ENCODE peak calls at places on chromosomes 2 and 18, in five cellular contexts. C, P, I, S and F are unnamed samples.

GRCh38 chr2:239991689-239992314 is 33.3 kb downstream of the NDUFA10 start:
- DNase-seq in C (peak), P (no peak), I (peak), S (peak), F (no peak)

GRCh38 chr2:20235655-20236302 is 10.8 kb upstream of the SDC1 start:
- DNase-seq in C (no peak), P (no peak), I (no peak), S (peak), F (no peak)

GRCh38 chr2:71944183-71944550 is 203.5 kb downstream of the CYP26B1 start:
- DNase-seq in C (no peak), P (no peak), I (no peak), S (no peak), F (no peak)

GRCh38 chr18:13756671-13757070 is 30.2 kb downstream of the RNMT start:
- DNase-seq in C (no peak), P (no peak), I (no peak), S (peak), F (no peak)

GRCh38 chr2:118954297-118955060 is 12.5 kb downstream of the MARCO start:
- DNase-seq in C (no peak), P (no peak), I (no peak), S (peak), F (no peak)

GRCh38 chr2:235146206-235146605 is 194.4 kb downstream of the SH3BP4 start:
- DNase-seq in C (no peak), P (no peak), I (no peak), S (no peak), F (no peak)

GRCh38 chr2:219968685-219969345 is 341.4 kb downstream of the SLC4A3 start:
- DNase-seq in C (no peak), P (no peak), I (peak), S (peak), F (no peak)

GRCh38 chr2:191677091-191677645 is 768 bp upstream of the NABP1 start:
- DNase-seq in C (peak), P (peak), I (peak), S (peak), F (no peak)

GRCh38 chr18:62596145-62597005 is 73.5 kb downstream of the ZCCHC2 start:
- DNase-seq in C (peak), P (no peak), I (peak), S (peak), F (no peak)

GRCh38 chr2:26640781-26641564 is at the start of gene CIB4:
- DNase-seq in C (no peak), P (no peak), I (no peak), S (peak), F (no peak)

GRCh38 chr2:11073251-11073650 is 82.0 kb upstream of the SLC66A3 start:
- DNase-seq in C (peak), P (no peak), I (peak), S (peak), F (no peak)

GRCh38 chr2:11090158-11090557 is 65.1 kb upstream of the SLC66A3 start:
- DNase-seq in C (no peak), P (no peak), I (no peak), S (no peak), F (no peak)

GRCh38 chr2:216465580-216466197 is 33.0 kb upstream of the RPL37A start:
- DNase-seq in C (peak), P (no peak), I (no peak), S (no peak), F (no peak)

GRCh38 chr2:48589170-48589767 is 28.4 kb upstream of the GTF2A1L start:
- DNase-seq in C (no peak), P (no peak), I (peak), S (peak), F (peak)

GRCh38 chr2:173076557-173077345 is 1.1 kb downstream of the MAP3K20 start:
- DNase-seq in C (no peak), P (no peak), I (peak), S (peak), F (no peak)